ENCODE peak calls at places on chromosomes 5 and 9, in five cellular contexts. Y is sigmoid colon, N is Peyer's patch, F is stomach, K is right lobe of liver. H is an unnamed sample.

GRCh38 chr5:172618574-172619365 is 22.3 kb upstream of the NEURL1B start:
- DNase-seq in F (no peak), Y (peak; percentile 51), N (no peak), K (peak; percentile 21), H (peak; percentile 39)

GRCh38 chr9:79809931-79810330 is 238.2 kb downstream of the TLE4 start:
- DNase-seq in F (no peak), K (no peak), N (no peak), Y (no peak), H (no peak)

GRCh38 chr5:36792560-36793180 is 83.9 kb upstream of the NIPBL start:
- DNase-seq in K (no peak), N (no peak), F (no peak), Y (no peak), H (no peak)

GRCh38 chr5:97009921-97010320 is 74.0 kb downstream of the LNPEP start:
- DNase-seq in K (no peak), Y (no peak), N (no peak), F (no peak), H (no peak)

GRCh38 chr5:139022528-139022927 is 147.4 kb upstream of the LRRTM2 start:
- DNase-seq in Y (no peak), N (no peak), K (no peak), F (no peak), H (no peak)

GRCh38 chr5:149434162-149435014 is 55.3 kb upstream of the IL17B start:
- DNase-seq in Y (peak; percentile 90), N (peak; percentile 40), F (peak; percentile 74), K (no peak), H (no peak)

GRCh38 chr5:43281840-43282658 is 31.2 kb downstream of the HMGCS1 start:
- DNase-seq in K (no peak), N (no peak), Y (no peak), F (no peak), H (no peak)

GRCh38 chr5:65035212-65036206 is 266.8 kb downstream of the CWC27 start:
- DNase-seq in K (peak; percentile 91), Y (peak; percentile 96), N (peak; percentile 78), F (peak; percentile 87), H (peak; percentile 96)

GRCh38 chr5:175548899-175549311 is 70.5 kb downstream of the SFXN1 start:
- DNase-seq in F (no peak), N (no peak), K (no peak), Y (no peak), H (no peak)

GRCh38 chr5:128304791-128305190 is 221.2 kb downstream of the SLC12A2 start:
- DNase-seq in K (no peak), Y (no peak), F (no peak), N (no peak), H (no peak)

GRCh38 chr5:96868603-96869371 is 7.5 kb upstream of the ERAP2 start:
- DNase-seq in N (no peak), Y (no peak), F (no peak), K (no peak), H (no peak)

GRCh38 chr5:55172051-55172899 is 702 bp downstream of the CDC20B start:
- DNase-seq in Y (peak; percentile 73), N (peak; percentile 38), K (peak; percentile 64), F (peak; percentile 58), H (no peak)

GRCh38 chr5:105745111-105745510 is 1925.6 kb downstream of the EFNA5 start:
- DNase-seq in N (no peak), Y (no peak), F (no peak), K (no peak), H (no peak)

GRCh38 chr9:91817493-91818225 is 132.4 kb downstream of the ROR2 start:
- DNase-seq in F (no peak), N (no peak), Y (peak; percentile 69), K (no peak), H (no peak)

GRCh38 chr5:64331597-64332277 is 166.1 kb downstream of the RNF180 start:
- DNase-seq in K (peak; percentile 93), Y (peak; percentile 56), N (no peak), F (peak; percentile 73), H (peak; percentile 79)

GRCh38 chr5:43193171-43193951 is 1.3 kb downstream of the NIM1K start:
- DNase-seq in N (no peak), K (no peak), Y (no peak), F (no peak), H (no peak)

GRCh38 chr5:40486437-40487270 is 193.1 kb upstream of the PTGER4 start:
- DNase-seq in N (peak; percentile 28), F (no peak), K (no peak), Y (no peak), H (no peak)

GRCh38 chr5:122129332-122129731 is at the start of gene ZNF474:
- DNase-seq in N (no peak), Y (peak; percentile 74), F (no peak), K (no peak), H (no peak)

GRCh38 chr9:5949103-5949699 is 58.5 kb downstream of the MLANA start:
- DNase-seq in K (no peak), N (no peak), F (no peak), Y (no peak), H (no peak)

GRCh38 chr5:181224390-181225234 is 1.5 kb downstream of the TRIM41 start:
- DNase-seq in Y (no peak), F (no peak), K (no peak), N (peak; percentile 66), H (no peak)

GRCh38 chr5:7754997-7755596 is 95.8 kb downstream of the CFAP90 start:
- DNase-seq in F (peak; percentile 76), K (no peak), Y (no peak), N (no peak), H (peak; percentile 86)

GRCh38 chr9:138072897-138073296 is 195.3 kb downstream of the CACNA1B start:
- DNase-seq in N (peak; percentile 0), K (no peak), F (peak; percentile 14), Y (no peak), H (peak; percentile 58)

GRCh38 chr9:121573717-121574485 is 74.3 kb upstream of the GGTA1 start:
- DNase-seq in F (peak; percentile 45), N (no peak), K (no peak), Y (no peak), H (no peak)
- TF ChIP-seq CTCF in F (no peak), N (no peak), K (no peak), Y (no peak), H (no peak)

DNA sequence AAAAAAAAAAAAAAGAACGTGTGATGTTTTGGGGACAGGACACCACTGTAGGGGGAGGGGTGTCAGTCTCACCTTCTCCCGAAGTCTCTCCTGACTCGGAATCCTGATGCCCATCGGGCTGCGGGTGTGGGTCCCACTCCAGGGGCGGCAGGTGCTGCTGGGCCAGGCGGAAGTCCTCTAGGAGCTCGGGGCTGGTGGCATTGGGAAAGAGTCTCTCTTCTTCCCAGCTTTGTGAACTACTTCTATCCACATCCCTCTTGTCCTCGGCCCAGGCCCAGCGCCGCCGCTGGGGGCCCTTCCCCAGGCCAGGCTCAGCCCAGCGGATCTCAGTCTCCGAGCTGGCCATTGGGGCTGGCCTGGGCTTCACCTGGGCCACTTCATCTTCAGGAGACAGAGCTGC is 6.8 kb downstream of the AKNA start:
- DNase-seq in F (no peak), K (no peak), N (no peak), Y (peak; percentile 60), H (no peak)
- H3K27ac ChIP-seq in F (no peak overlapping the region), K (no peak overlapping the region), N (peak overlapping the region; percentile 4), Y (no peak overlapping the region), H (peak overlapping the region; percentile 42)

DNA sequence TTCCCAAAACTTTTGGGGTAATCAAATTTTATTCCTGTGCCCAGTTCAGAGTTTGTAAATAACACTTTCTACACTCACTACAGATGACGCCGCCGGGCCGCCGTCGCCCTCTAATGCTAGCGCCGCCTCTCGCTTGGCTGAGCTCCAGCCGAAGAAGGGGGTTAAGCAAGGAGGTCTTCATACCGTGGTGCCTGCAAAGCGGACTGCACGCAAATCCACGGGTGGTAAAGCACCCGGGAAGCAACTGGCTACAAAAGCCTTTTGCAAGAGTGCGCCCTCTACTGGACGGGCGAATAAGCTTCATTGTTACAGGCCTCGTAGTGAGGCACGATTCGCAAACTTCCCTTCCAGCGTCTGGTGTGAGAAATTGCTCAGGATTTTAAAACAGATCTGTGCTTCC is 280.4 kb downstream of the MEF2C start:
- DNase-seq in F (no peak), Y (no peak), N (no peak), K (peak; percentile 48), H (no peak)
- TF ChIP-seq CTCF in F (no peak), Y (no peak), N (peak; percentile 13), K (peak; percentile 38), H (peak; percentile 21)

GRCh38 chr5:52725781-52726180 is 61.9 kb upstream of the ITGA1 start:
- DNase-seq in F (no peak), Y (no peak), K (no peak), N (peak; percentile 16), H (no peak)

GRCh38 chr5:52727001-52727400 is 60.7 kb upstream of the ITGA1 start:
- DNase-seq in N (no peak), F (no peak), K (no peak), Y (no peak), H (no peak)

GRCh38 chr5:52727568-52727967 is 60.1 kb upstream of the ITGA1 start:
- DNase-seq in N (no peak), F (peak; percentile 31), K (no peak), Y (peak; percentile 66), H (no peak)

GRCh38 chr5:52728686-52729085 is 59.0 kb upstream of the ITGA1 start:
- DNase-seq in Y (no peak), N (no peak), F (no peak), K (no peak), H (no peak)

DNA sequence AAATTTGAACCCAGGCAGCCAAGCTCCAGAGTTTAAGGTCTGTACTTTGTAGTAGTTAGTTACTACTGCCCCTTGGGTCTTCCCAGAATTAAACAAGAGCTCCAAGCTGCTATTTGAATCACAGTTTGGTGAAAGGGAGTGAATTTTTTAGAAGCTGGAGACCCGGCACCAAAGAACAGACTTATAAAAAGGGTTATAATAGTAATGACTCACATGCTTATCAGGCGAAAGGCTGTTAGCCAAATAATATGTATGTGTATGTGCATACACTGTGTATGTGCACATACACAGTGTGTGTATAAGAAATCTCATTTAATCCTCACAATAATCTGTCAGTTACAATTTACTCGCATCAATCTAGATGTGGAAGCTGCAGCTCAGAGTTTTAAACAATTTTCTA is 59.5 kb upstream of the ITGA1 start:
- DNase-seq in N (no peak), Y (no peak), F (no peak), K (no peak), H (no peak)
- H3K27ac ChIP-seq in N (peak overlapping the region; percentile 48), Y (peak overlapping the region; percentile 65), F (peak overlapping the region; percentile 18), K (no peak overlapping the region), H (peak overlapping the region; percentile 45)

DNA sequence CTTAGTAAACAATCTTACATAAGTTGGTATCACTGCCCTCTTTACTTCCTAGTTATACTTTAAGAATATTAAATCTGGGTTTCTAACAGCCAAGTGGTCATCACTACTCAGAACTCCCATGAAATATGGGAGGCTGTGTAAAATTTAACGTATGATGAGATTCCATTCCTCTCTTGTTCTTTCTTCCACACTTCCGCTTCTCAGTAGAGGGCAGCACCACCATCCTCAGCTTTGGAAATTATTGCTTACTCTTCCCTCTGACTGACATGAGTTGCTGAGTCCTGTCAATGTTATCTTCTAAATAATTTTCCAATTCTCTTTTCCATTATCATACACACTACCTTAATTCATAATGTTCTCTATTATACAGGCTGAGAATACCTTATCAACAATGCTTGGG is 194.0 kb downstream of the RFX3 start:
- DNase-seq in N (no peak), Y (no peak), K (no peak), F (no peak), H (no peak)
- TF ChIP-seq CTCF in N (no peak), Y (no peak), K (peak; percentile 28), F (no peak), H (peak; percentile 28)

H was measured in upper lobe of right lung.